ENCODE peak calls at places on chromosomes 2 and 18, in eight cellular contexts. L is T-helper 9 cell, J is GM19239, R is GM12891, A is COR-L47, K is NCI-H345, S is GF-D8, C is SIG-M5. O is an unnamed sample.

GRCh38 chr2:96993367-96993766 is 7.0 kb upstream of the FAM178B start:
- DNase-seq in S (no peak), K (no peak), J (no peak), L (no peak), C (no peak), R (no peak), A (no peak), O (no peak)

GRCh38 chr2:88671786-88672427 is 19.6 kb upstream of the RPIA start:
- DNase-seq in L (no peak), A (peak; percentile 34), R (no peak), S (peak; percentile 10), K (peak; percentile 35), C (no peak), J (peak; percentile 34), O (peak; percentile 81)

GRCh38 chr2:31219131-31219969 is 2.0 kb upstream of the CAPN14 start:
- DNase-seq in C (no peak), S (no peak), J (no peak), K (no peak), R (no peak), A (no peak), L (no peak), O (no peak)

GRCh38 chr2:190822038-190822437 is 58.6 kb upstream of the GLS start:
- DNase-seq in C (no peak), S (no peak), J (no peak), R (no peak), K (no peak), A (no peak), L (no peak), O (no peak)

GRCh38 chr2:218448934-218449333 is 30.0 kb downstream of the VIL1 start:
- DNase-seq in R (no peak), C (no peak), K (no peak), S (no peak), J (no peak), A (no peak), L (no peak), O (peak; percentile 34)

GRCh38 chr2:145203931-145204330 is 684.0 kb upstream of the ZEB2 start:
- DNase-seq in L (no peak), S (no peak), C (no peak), R (no peak), J (no peak), A (peak; percentile 26), K (peak; percentile 27), O (no peak)

GRCh38 chr18:12287131-12287681 is 20.8 kb upstream of the TUBB6 start:
- DNase-seq in S (no peak), A (no peak), J (no peak), L (no peak), R (no peak), K (no peak), C (no peak), O (no peak)

GRCh38 chr2:74567862-74568261 is 13.3 kb downstream of the DOK1 start:
- DNase-seq in S (no peak), L (no peak), A (no peak), J (no peak), R (no peak), C (no peak), K (no peak), O (peak; percentile 93)

GRCh38 chr2:234681206-234681605 is 184.3 kb upstream of the ARL4C start:
- DNase-seq in R (no peak), K (peak; percentile 84), S (no peak), J (no peak), L (no peak), C (no peak), A (no peak), O (no peak)

GRCh38 chr2:206993512-206993911 is 54.2 kb downstream of the CPO start:
- DNase-seq in J (no peak), S (no peak), L (no peak), C (no peak), R (no peak), K (no peak), A (no peak), O (no peak)

GRCh38 chr2:144115892-144116291 is 404.0 kb downstream of the ZEB2 start:
- DNase-seq in K (no peak), R (no peak), C (no peak), J (no peak), A (no peak), L (no peak), S (no peak), O (peak; percentile 56)

GRCh38 chr2:62956646-62957045 is 94.0 kb upstream of the OTX1 start:
- DNase-seq in R (no peak), L (no peak), A (no peak), S (no peak), J (no peak), C (no peak), K (no peak), O (no peak)

GRCh38 chr2:229712125-229712524 is 2.2 kb downstream of the DNER start:
- DNase-seq in R (no peak), S (no peak), K (no peak), L (no peak), A (no peak), J (no peak), C (no peak), O (peak; percentile 11)

GRCh38 chr2:188324067-188324466 is 32.4 kb downstream of the GULP1 start:
- DNase-seq in C (no peak), L (no peak), J (no peak), A (no peak), R (no peak), K (no peak), S (no peak), O (peak; percentile 9)

GRCh38 chr2:136305517-136306192 is 187.7 kb upstream of the CXCR4 start:
- DNase-seq in R (no peak), C (no peak), K (peak; percentile 70), A (peak; percentile 62), J (no peak), L (no peak), S (no peak), O (no peak)

GRCh38 chr18:35045121-35045520 is 3.9 kb downstream of the MAPRE2 start:
- DNase-seq in L (no peak), A (peak; percentile 43), J (no peak), S (no peak), R (no peak), K (peak; percentile 68), C (no peak), O (peak; percentile 50)

GRCh38 chr2:40758778-40759177 is 306.9 kb upstream of the SLC8A1 start:
- DNase-seq in A (peak; percentile 55), L (no peak), J (no peak), S (no peak), C (no peak), R (no peak), K (no peak), O (peak; percentile 27)

GRCh38 chr2:23637011-23637778 is 252.2 kb downstream of the KLHL29 start:
- DNase-seq in C (no peak), S (no peak), R (no peak), L (no peak), A (no peak), K (no peak), J (no peak), O (peak; percentile 71)

GRCh38 chr18:33495278-33495677 is 54.8 kb upstream of the CCDC178 start:
- DNase-seq in J (no peak), R (no peak), K (peak; percentile 55), A (peak; percentile 74), L (no peak), C (no peak), S (no peak), O (peak; percentile 5)

GRCh38 chr2:46325178-46325928 is 28.1 kb downstream of the EPAS1 start:
- DNase-seq in J (no peak), K (no peak), S (no peak), A (no peak), L (no peak), R (no peak), C (no peak), O (peak; percentile 79)

GRCh38 chr2:112048887-112049286 is 6.2 kb upstream of the TMEM87B start:
- DNase-seq in L (no peak), S (peak; percentile 24), K (peak; percentile 50), C (no peak), J (no peak), R (no peak), A (peak; percentile 23), O (peak; percentile 66)

GRCh38 chr18:58476022-58476421 is 152.9 kb downstream of the ALPK2 start:
- DNase-seq in C (no peak), J (no peak), A (no peak), S (no peak), K (no peak), R (no peak), L (no peak), O (no peak)

GRCh38 chr2:106127282-106127771 is 66.8 kb downstream of the UXS1 start:
- DNase-seq in R (no peak), K (no peak), S (no peak), L (no peak), J (no peak), C (no peak), A (no peak), O (peak; percentile 32)

GRCh38 chr18:79326413-79327198 is 69.1 kb upstream of the NFATC1 start:
- DNase-seq in A (no peak), J (no peak), K (no peak), R (no peak), C (no peak), L (no peak), S (no peak), O (no peak)

GRCh38 chr2:140157816-140158215 is 1377.6 kb upstream of the NXPH2 start:
- DNase-seq in A (no peak), J (no peak), K (no peak), S (no peak), L (no peak), R (no peak), C (no peak), O (no peak)

GRCh38 chr2:64609229-64609994 is 44.3 kb downstream of the SERTAD2 start:
- DNase-seq in R (peak; percentile 86), K (no peak), S (peak; percentile 7), C (no peak), J (peak; percentile 77), L (peak; percentile 61), A (no peak), O (peak; percentile 84)

GRCh38 chr18:47986724-47987455 is 56.4 kb upstream of the SMAD2 start:
- DNase-seq in L (no peak), R (no peak), J (no peak), S (peak; percentile 73), A (no peak), K (no peak), C (no peak), O (no peak)

GRCh38 chr2:73107211-73107926 is 5.4 kb downstream of the RAB11FIP5 start:
- DNase-seq in C (no peak), S (no peak), J (no peak), R (no peak), L (no peak), K (no peak), A (no peak), O (peak; percentile 76)

GRCh38 chr2:107743274-107743673 is 83.4 kb upstream of the RGPD4 start:
- DNase-seq in K (no peak), C (no peak), L (no peak), R (no peak), J (no peak), A (no peak), S (no peak), O (no peak)

GRCh38 chr2:102520801-102521200 is 47.8 kb downstream of the SLC9A4 start:
- DNase-seq in K (no peak), J (no peak), A (no peak), S (no peak), C (no peak), L (no peak), R (no peak), O (no peak)

GRCh38 chr2:163735692-163736432 is at the start of gene FIGN:
- DNase-seq in C (no peak), L (no peak), K (peak; percentile 72), R (no peak), J (no peak), S (no peak), A (peak; percentile 82), O (peak; percentile 91)

GRCh38 chr2:17363846-17364245 is 154.4 kb downstream of the RAD51AP2 start:
- DNase-seq in J (no peak), S (no peak), L (no peak), K (peak; percentile 42), C (no peak), R (no peak), A (no peak), O (no peak)

GRCh38 chr2:1884933-1885580 is 140.7 kb upstream of the PXDN start:
- DNase-seq in L (no peak), S (no peak), J (no peak), A (peak; percentile 17), C (no peak), K (no peak), R (no peak), O (no peak)

GRCh38 chr2:58039170-58039611 is 7.4 kb upstream of the VRK2 start:
- DNase-seq in K (no peak), C (peak; percentile 29), J (no peak), S (peak; percentile 55), A (no peak), L (no peak), R (no peak), O (peak; percentile 63)